ENCODE peak calls at places on chromosomes 7 and 10, in five cellular contexts. P is fibroblast of the aortic adventitia, K is esophagus squamous epithelium, V is astrocyte of the spinal cord, L is esophagus muscularis mucosa. W is an unnamed sample.
A peak's percentile ranks its signal among the peaks of the same experiment; 100 is the strongest.

GRCh38 chr10:77156406-77156879 is 481.2 kb downstream of the KCNMA1 start:
- DNase-seq in P (peak; percentile 90), K (no peak), V (peak; percentile 77), L (no peak), W (no peak)

GRCh38 chr10:101643546-101643945 is 51.4 kb downstream of the FBXW4 start:
- DNase-seq in P (no peak), K (no peak), V (no peak), L (no peak), W (no peak)

GRCh38 chr7:37342665-37343471 is 105.8 kb downstream of the ELMO1 start:
- DNase-seq in P (no peak), K (no peak), V (no peak), L (no peak), W (no peak)

GRCh38 chr7:147249956-147250355 is 1133.4 kb downstream of the CNTNAP2 start:
- DNase-seq in P (no peak), K (no peak), V (no peak), L (no peak), W (no peak)

GRCh38 chr10:58818889-58819288 is 306.2 kb downstream of the BICC1 start:
- DNase-seq in P (peak; percentile 64), K (no peak), V (peak; percentile 72), L (no peak), W (peak; percentile 70)

GRCh38 chr10:97867220-97867800 is 17.7 kb downstream of the GOLGA7B start:
- DNase-seq in P (no peak), K (no peak), V (no peak), L (no peak), W (no peak)

GRCh38 chr7:67738-68395 is 124.5 kb upstream of the FAM20C start:
- DNase-seq in P (peak; percentile 5), K (no peak), V (peak; percentile 75), L (no peak), W (no peak)

GRCh38 chr10:119742988-119743646 is 17.3 kb downstream of the INPP5F start:
- DNase-seq in P (no peak), K (no peak), V (no peak), L (peak; percentile 75), W (no peak)

GRCh38 chr7:148572067-148572522 is 18.5 kb upstream of the C7orf33 start:
- DNase-seq in P (no peak), K (no peak), V (no peak), L (no peak), W (no peak)

GRCh38 chr10:60735244-60735643 is 43.0 kb upstream of the CDK1 start:
- DNase-seq in P (no peak), K (no peak), V (no peak), L (no peak), W (peak; percentile 99)

GRCh38 chr7:16708980-16709379 is 44.6 kb upstream of the TSPAN13 start:
- DNase-seq in P (peak; percentile 88), K (no peak), V (peak; percentile 97), L (no peak), W (no peak)

GRCh38 chr7:157405501-157405900 is 68.7 kb downstream of the DNAJB6 start:
- DNase-seq in P (no peak), K (no peak), V (no peak), L (no peak), W (no peak)

GRCh38 chr10:46033602-46034011 is 3.2 kb upstream of the NCOA4 start:
- DNase-seq in P (peak; percentile 83), K (no peak), V (peak; percentile 84), L (no peak), W (no peak)

GRCh38 chr10:60267802-60268201 is 121.9 kb downstream of the ANK3 start:
- DNase-seq in P (no peak), K (no peak), V (no peak), L (no peak), W (peak; percentile 79)

GRCh38 chr7:105680505-105681187 is 99.4 kb upstream of the EFCAB10 start:
- DNase-seq in P (no peak), K (no peak), V (no peak), L (no peak), W (no peak)

GRCh38 chr7:45573199-45573598 is 969 bp upstream of the ADCY1 start:
- DNase-seq in P (no peak), K (no peak), V (no peak), L (no peak), W (no peak)

GRCh38 chr10:71274901-71275796 is 43.9 kb upstream of the SLC29A3 start:
- DNase-seq in P (no peak), K (no peak), V (peak; percentile 59), L (no peak), W (no peak)

GRCh38 chr7:113698556-113699220 is 220.1 kb downstream of the PPP1R3A start:
- DNase-seq in P (peak; percentile 52), K (no peak), V (peak; percentile 45), L (no peak), W (peak; percentile 11)

GRCh38 chr7:46764100-46764941 is 817.6 kb downstream of the TNS3 start:
- DNase-seq in P (peak; percentile 98), K (no peak), V (peak; percentile 98), L (no peak), W (no peak)

GRCh38 chr7:17532861-17533404 is 234.5 kb downstream of the AHR start:
- DNase-seq in P (peak; percentile 77), K (no peak), V (peak; percentile 88), L (no peak), W (no peak)

GRCh38 chr10:124743188-124744046 is 761 bp downstream of the FAM53B start:
- DNase-seq in P (no peak), K (no peak), V (peak; percentile 39), L (peak; percentile 92), W (no peak)

GRCh38 chr10:24465124-24465874 is 256.4 kb downstream of the KIAA1217 start:
- DNase-seq in P (peak; percentile 82), K (no peak), V (peak; percentile 96), L (no peak), W (no peak)

GRCh38 chr7:81110673-81111072 is 191.8 kb upstream of the SEMA3C start:
- DNase-seq in P (no peak), K (no peak), V (no peak), L (no peak), W (no peak)

GRCh38 chr10:3825244-3825643 is 40.2 kb upstream of the KLF6 start:
- DNase-seq in P (peak; percentile 80), K (no peak), V (peak; percentile 36), L (no peak), W (no peak)

GRCh38 chr10:117980216-117980615 is 66.5 kb downstream of the RAB11FIP2 start:
- DNase-seq in P (peak; percentile 38), K (no peak), V (peak; percentile 68), L (no peak), W (no peak)

GRCh38 chr7:12139421-12139820 is 71.7 kb upstream of the TMEM106B start:
- DNase-seq in P (no peak), K (no peak), V (peak; percentile 84), L (no peak), W (no peak)

GRCh38 chr7:134290286-134290685 is 26.4 kb downstream of the SLC35B4 start:
- DNase-seq in P (peak; percentile 60), K (no peak), V (peak; percentile 8), L (no peak), W (no peak)

GRCh38 chr7:36986429-36987362 is 262.4 kb upstream of the AOAH start:
- DNase-seq in P (peak; percentile 50), K (no peak), V (peak; percentile 46), L (no peak), W (no peak)

GRCh38 chr7:54563329-54563916 is 21.2 kb downstream of the VSTM2A start:
- DNase-seq in P (no peak), K (no peak), V (no peak), L (no peak), W (no peak)

GRCh38 chr7:4706384-4707032 is 24.4 kb downstream of the FOXK1 start:
- DNase-seq in P (no peak), K (no peak), V (peak; percentile 45), L (no peak), W (no peak)

GRCh38 chr10:5293691-5294550 is 70.8 kb upstream of the UCN3 start:
- DNase-seq in P (no peak), K (no peak), V (peak; percentile 23), L (peak; percentile 85), W (peak; percentile 28)

GRCh38 chr7:93175219-93175618 is 27.0 kb upstream of the SAMD9L start:
- DNase-seq in P (no peak), K (no peak), V (no peak), L (no peak), W (no peak)

GRCh38 chr7:151243411-151244155 is 4.9 kb downstream of the SMARCD3 start:
- DNase-seq in P (no peak), K (no peak), V (no peak), L (no peak), W (no peak)

GRCh38 chr10:110168601-110169481 is 38.6 kb upstream of the MXI1 start:
- DNase-seq in P (no peak), K (no peak), V (no peak), L (peak; percentile 87), W (no peak)

GRCh38 chr10:29668628-29669027 is 33.9 kb upstream of the SVIL start:
- DNase-seq in P (peak; percentile 73), K (no peak), V (peak; percentile 59), L (no peak), W (no peak)

GRCh38 chr10:69483988-69484387 is 32.7 kb downstream of the TSPAN15 start:
- DNase-seq in P (no peak), K (no peak), V (no peak), L (no peak), W (no peak)

GRCh38 chr7:95482398-95482797 is 3.3 kb upstream of the ASB4 start:
- DNase-seq in P (no peak), K (no peak), V (no peak), L (no peak), W (no peak)
- H3K4me3 ChIP-seq in P (no peak overlapping the region), K (no peak overlapping the region), V (no peak overlapping the region), L (no peak overlapping the region), W (no peak overlapping the region)

GRCh38 chr7:95396136-95397032 is at the start of gene PON3:
- DNase-seq in P (no peak), K (no peak), V (no peak), L (no peak), W (no peak)
- TF ChIP-seq CTCF in P (no peak), K (peak; percentile 12), V (no peak), L (peak; percentile 15), W (no peak)

GRCh38 chr7:130932088-130932487 is 198.1 kb upstream of the KLF14 start:
- DNase-seq in P (no peak), K (no peak), V (no peak), L (no peak), W (no peak)
- H3K4me3 ChIP-seq in P (no peak overlapping the region), K (no peak overlapping the region), V (no peak overlapping the region), L (no peak overlapping the region), W (no peak overlapping the region)

DNA sequence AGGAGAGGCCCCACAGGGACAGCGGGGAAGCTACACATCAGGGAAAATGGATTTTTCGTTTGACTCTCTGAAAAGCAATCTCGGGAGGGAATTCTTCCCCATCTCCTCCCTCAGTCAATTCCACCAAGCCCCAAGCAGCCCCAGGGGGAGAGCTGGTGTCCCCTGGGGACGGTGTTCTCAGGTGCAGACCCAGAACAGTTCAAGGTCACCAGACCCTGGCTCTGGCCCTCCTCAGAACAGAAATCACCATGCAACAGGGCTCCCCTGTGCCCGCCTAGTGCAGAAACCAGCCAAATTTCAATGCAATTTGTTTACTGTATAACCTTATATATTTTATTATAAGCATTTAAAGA is 34.1 kb downstream of the GSDME start:
- DNase-seq in P (no peak), K (no peak), V (no peak), L (no peak), W (no peak)
- TF ChIP-seq CTCF in P (no peak), K (no peak), V (no peak), L (no peak), W (no peak)